ENCODE peak calls at places on chromosome 4, in nine cellular contexts. O is prostate gland, S is ovary, Y is heart left ventricle, T is A549, Z is HCT116, N is GM12891, U is esophagus squamous epithelium, X is esophagus muscularis mucosa. D is an unnamed sample.
A peak's percentile ranks its signal among the peaks of the same experiment; 100 is the strongest.

GRCh38 chr4:184784628-184785257 is 41.0 kb downstream of the ACSL1 start:
- DNase-seq in O (no peak), S (no peak), Y (no peak), T (no peak), Z (no peak), N (no peak), U (no peak), X (no peak), D (no peak)

GRCh38 chr4:108060164-108060563 is 70.5 kb downstream of the HADH start:
- DNase-seq in O (peak; percentile 25), S (no peak), Y (no peak), T (peak; percentile 6), Z (peak; percentile 41), N (no peak), U (no peak), X (no peak), D (no peak)

GRCh38 chr4:182642831-182643230 is 274.4 kb downstream of the DCTD start:
- DNase-seq in O (no peak), S (no peak), Y (no peak), T (peak; percentile 0), Z (no peak), N (no peak), U (no peak), X (no peak), D (no peak)

GRCh38 chr4:98958065-98958464 is 29.1 kb upstream of the EIF4E start:
- DNase-seq in O (no peak), S (no peak), Y (no peak), T (no peak), Z (no peak), N (no peak), U (no peak), X (no peak), D (no peak)

GRCh38 chr4:127575888-127576287 is 56.9 kb upstream of the INTU start:
- DNase-seq in O (no peak), S (no peak), Y (no peak), T (no peak), Z (no peak), N (no peak), U (no peak), X (no peak), D (no peak)

GRCh38 chr4:38493068-38493467 is 170.9 kb upstream of the KLF3 start:
- DNase-seq in O (no peak), S (no peak), Y (no peak), T (no peak), Z (no peak), N (no peak), U (no peak), X (no peak), D (no peak)

GRCh38 chr4:48237996-48238645 is 31.5 kb downstream of the TEC start:
- DNase-seq in O (no peak), S (no peak), Y (no peak), T (no peak), Z (no peak), N (no peak), U (no peak), X (no peak), D (no peak)

GRCh38 chr4:10691651-10692050 is 7.1 kb upstream of the CLNK start:
- DNase-seq in O (no peak), S (no peak), Y (no peak), T (no peak), Z (no peak), N (no peak), U (no peak), X (no peak), D (no peak)

GRCh38 chr4:157045507-157046127 is 30.3 kb upstream of the GLRB start:
- DNase-seq in O (peak; percentile 22), S (peak; percentile 31), Y (no peak), T (peak; percentile 22), Z (peak; percentile 46), N (peak; percentile 5), U (no peak), X (no peak), D (peak; percentile 4)

GRCh38 chr4:101977096-101977495 is 186.6 kb downstream of the BANK1 start:
- DNase-seq in O (peak; percentile 20), S (no peak), Y (no peak), T (peak; percentile 14), Z (peak; percentile 92), N (no peak), U (no peak), X (no peak), D (peak; percentile 7)

GRCh38 chr4:100190643-100191600 is 654 bp upstream of the DDIT4L start:
- DNase-seq in O (no peak), S (peak; percentile 26), Y (no peak), T (no peak), Z (no peak), N (no peak), U (no peak), X (no peak), D (no peak)

GRCh38 chr4:167032876-167033275 is 201.4 kb downstream of the SPOCK3 start:
- DNase-seq in O (no peak), S (no peak), Y (no peak), T (no peak), Z (no peak), N (no peak), U (no peak), X (no peak), D (no peak)

DNA sequence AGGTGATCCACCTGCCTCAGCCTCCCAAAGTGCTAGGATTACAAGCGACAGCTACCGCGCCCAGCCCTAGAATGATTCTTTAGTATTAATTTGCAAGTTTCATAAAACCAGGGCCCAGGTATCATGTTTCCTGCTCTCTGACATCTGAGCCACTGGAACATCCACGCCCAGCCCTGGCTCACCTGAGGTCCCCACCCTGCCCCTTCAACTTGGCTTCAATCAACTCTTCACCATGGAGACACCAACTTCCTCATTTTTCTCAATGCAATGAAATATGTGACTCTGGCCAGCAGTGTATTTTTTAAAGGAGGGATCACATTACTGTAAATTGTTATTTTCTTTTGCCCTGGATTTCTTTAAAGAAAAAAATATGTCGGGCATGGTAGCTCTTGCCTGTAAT is 3.9 kb downstream of the PRSS12 start:
- DNase-seq in O (no peak), S (no peak), Y (no peak), T (no peak), Z (no peak), N (no peak), U (no peak), X (no peak), D (no peak)
- TF ChIP-seq POLR2A in O (no peak), S (no peak), Y (no peak), T (no peak), Z (no peak), N (no peak), U (no peak), X (no peak), D (no peak)

DNA sequence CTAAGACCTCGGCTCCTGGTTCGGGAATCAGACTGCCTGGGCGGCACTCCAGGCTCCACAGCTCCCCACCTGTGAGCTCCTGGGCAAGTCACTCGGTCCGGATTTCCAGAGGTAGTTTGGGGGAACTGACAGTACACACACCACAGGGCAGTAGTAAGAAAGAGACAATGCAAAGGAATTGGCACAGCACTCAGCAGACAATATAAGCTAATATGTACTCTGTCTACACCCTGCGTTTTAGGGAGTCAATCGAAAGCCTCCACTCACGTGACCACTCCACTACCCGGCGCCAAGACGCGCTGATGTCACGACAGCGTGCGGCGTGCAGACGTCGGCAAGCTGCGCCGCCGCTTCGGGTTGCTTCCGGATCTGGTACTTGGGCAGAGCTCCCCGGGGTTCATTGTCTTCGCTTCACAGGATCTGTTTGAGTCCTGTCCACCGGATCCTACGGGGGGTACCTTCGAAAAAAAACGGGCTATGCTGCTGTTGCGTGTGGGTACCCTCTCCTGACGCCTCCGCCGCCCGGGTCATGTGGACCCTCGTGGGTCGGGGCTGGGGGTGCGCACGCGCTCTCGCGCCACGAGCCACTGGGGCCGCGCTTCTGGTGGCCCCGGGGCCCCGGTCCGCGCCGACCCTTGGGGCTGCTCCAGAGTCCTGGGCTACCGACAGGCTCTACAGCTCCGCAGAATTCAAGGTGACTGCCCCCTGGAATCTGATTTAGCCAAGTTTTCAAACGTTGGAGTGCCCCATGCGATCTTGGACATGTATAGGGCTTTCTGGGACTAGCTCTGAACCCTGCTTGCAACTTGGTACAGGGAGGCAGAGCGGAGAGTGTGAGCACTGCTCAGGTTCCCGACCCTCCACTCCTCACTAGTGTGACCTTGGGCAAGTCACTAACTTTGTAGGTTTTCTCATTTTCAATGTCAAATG is at the start of gene GUF1:
- DNase-seq in O (peak; percentile 86), S (peak; percentile 87), Y (peak; percentile 94), T (peak; percentile 38), Z (peak; percentile 79), N (peak; percentile 59), U (peak; percentile 52), X (peak; percentile 96), D (peak; percentile 53)
- TF ChIP-seq POLR2A in O (peak; percentile 29), S (peak; percentile 62), Y (no peak), T (peak; percentile 61), Z (peak; percentile 87), N (peak; percentile 95), U (no peak), X (no peak), D (peak; percentile 79)

GRCh38 chr4:2261853-2262144 is at the start of gene MXD4:
- DNase-seq in O (no peak), S (no peak), Y (no peak), T (no peak), Z (no peak), N (no peak), U (no peak), X (no peak), D (peak; percentile 19)
- TF ChIP-seq POLR2A in O (no peak), S (no peak), Y (peak; percentile 26), T (peak; percentile 35), Z (no peak), N (no peak), U (peak; percentile 13), X (no peak), D (peak; percentile 45)

GRCh38 chr4:79044260-79044659 is 105.0 kb upstream of the PAQR3 start:
- DNase-seq in O (no peak), S (no peak), Y (no peak), T (no peak), Z (no peak), N (no peak), U (no peak), X (no peak), D (no peak)
- TF ChIP-seq POLR2A in O (no peak), S (no peak), Y (no peak), T (no peak), Z (no peak), N (no peak), U (no peak), X (no peak), D (no peak)

GRCh38 chr4:84324303-84324702 is 174.8 kb downstream of the NKX6-1 start:
- DNase-seq in O (no peak), S (no peak), Y (no peak), T (no peak), Z (no peak), N (no peak), U (no peak), X (no peak), D (no peak)

GRCh38 chr4:84324850-84325249 is 174.2 kb downstream of the NKX6-1 start:
- DNase-seq in O (no peak), S (no peak), Y (no peak), T (no peak), Z (no peak), N (no peak), U (no peak), X (no peak), D (no peak)

GRCh38 chr4:84325625-84326024 is 173.5 kb downstream of the NKX6-1 start:
- DNase-seq in O (no peak), S (no peak), Y (no peak), T (no peak), Z (no peak), N (no peak), U (no peak), X (no peak), D (no peak)

GRCh38 chr4:84327526-84327925 is 171.6 kb downstream of the NKX6-1 start:
- DNase-seq in O (no peak), S (no peak), Y (no peak), T (no peak), Z (no peak), N (no peak), U (no peak), X (no peak), D (no peak)
- TF ChIP-seq POLR2A in O (no peak), S (no peak), Y (no peak), T (no peak), Z (no peak), N (no peak), U (no peak), X (no peak), D (no peak)

D was measured in H54.